ENCODE peak calls at places on chromosome 2, in ten cellular contexts. L is AG09309; E is stimulated activated CD4-positive, alpha-beta T cell treated with anti-CD3 and anti-CD28 coated beads, Interleukin-4, amount 100 ng/mL, for 1 hour; Z is NCI-H524 treated with DMSO at 0.1 percent for 48 hours; T is fibroblast of lung; O is MV-4-11; X is GM13976; R is C1 segment of cervical spinal cord; Y is NCI-H460; G is endodermal cell. U is an unnamed sample.

GRCh38 chr2:200329798-200330197 is 23.3 kb downstream of the SPATS2L start:
- DNase-seq in L (no peak), E (no peak), Z (no peak), T (no peak), O (no peak), X (no peak), R (no peak), Y (no peak), G (no peak), U (no peak)

GRCh38 chr2:126300348-126300747 is 355.6 kb upstream of the GYPC start:
- DNase-seq in L (no peak), E (no peak), Z (no peak), T (no peak), O (no peak), X (no peak), R (no peak), Y (no peak), G (no peak), U (no peak)

GRCh38 chr2:219002395-219003266 is 9.4 kb upstream of the CRYBA2 start:
- DNase-seq in L (no peak), E (peak), Z (no peak), T (peak), O (no peak), X (peak), R (no peak), Y (peak), G (peak), U (peak)

GRCh38 chr2:99481941-99482340 is 7.9 kb downstream of the REV1 start:
- DNase-seq in L (no peak), E (no peak), Z (no peak), T (no peak), O (no peak), X (no peak), R (no peak), Y (no peak), G (peak), U (no peak)

GRCh38 chr2:39228413-39229209 is 15.2 kb downstream of the CDKL4 start:
- DNase-seq in L (no peak), E (no peak), Z (no peak), T (peak), O (no peak), X (no peak), R (no peak), Y (no peak), G (peak), U (no peak)

GRCh38 chr2:238702276-238702675 is 145.6 kb upstream of the TWIST2 start:
- DNase-seq in L (no peak), E (no peak), Z (no peak), T (no peak), O (no peak), X (no peak), R (no peak), Y (no peak), G (no peak), U (no peak)

GRCh38 chr2:45698538-45698937 is 47.1 kb downstream of the PRKCE start:
- DNase-seq in L (no peak), E (no peak), Z (no peak), T (no peak), O (no peak), X (no peak), R (no peak), Y (no peak), G (peak), U (no peak)

GRCh38 chr2:239368906-239369584 is 31.8 kb downstream of the HDAC4 start:
- DNase-seq in L (no peak), E (no peak), Z (no peak), T (no peak), O (no peak), X (no peak), R (no peak), Y (no peak), G (no peak), U (no peak)

GRCh38 chr2:204108301-204108700 is 171.7 kb downstream of the ICOS start:
- DNase-seq in L (no peak), E (peak), Z (no peak), T (peak), O (no peak), X (peak), R (peak), Y (peak), G (peak), U (peak)

GRCh38 chr2:102021776-102022175 is 30.0 kb downstream of the IL1R2 start:
- DNase-seq in L (no peak), E (no peak), Z (no peak), T (peak), O (no peak), X (no peak), R (no peak), Y (no peak), G (no peak), U (no peak)

GRCh38 chr2:68391099-68391498 is 26.0 kb downstream of the PLEK start:
- DNase-seq in L (no peak), E (no peak), Z (no peak), T (no peak), O (peak), X (no peak), R (no peak), Y (peak), G (no peak), U (no peak)

GRCh38 chr2:3309496-3310355 is 67.9 kb downstream of the EIPR1 start:
- DNase-seq in L (no peak), E (no peak), Z (no peak), T (no peak), O (no peak), X (no peak), R (no peak), Y (no peak), G (no peak), U (no peak)

GRCh38 chr2:178233428-178233827 is 39.1 kb downstream of the OSBPL6 start:
- DNase-seq in L (no peak), E (no peak), Z (no peak), T (peak), O (no peak), X (no peak), R (no peak), Y (no peak), G (no peak), U (no peak)

U was measured in GM10248.